ENCODE peak calls at places on chromosome 18, in nine cellular contexts. X, W, C, J, D, T, K, P and G are unnamed samples.
A peak's percentile ranks its signal among the peaks of the same experiment; 100 is the strongest.

GRCh38 chr18:50870138-50870845 is 8.6 kb upstream of the ME2 start:
- DNase-seq in X (peak; percentile 94), W (peak; percentile 75), C (no peak), J (peak; percentile 13), D (no peak), T (no peak), K (no peak), P (no peak), G (no peak)

GRCh38 chr18:7754725-7755181 is 187.6 kb downstream of the PTPRM start:
- DNase-seq in X (peak; percentile 52), W (peak; percentile 61), C (no peak), J (no peak), D (no peak), T (no peak), K (no peak), P (no peak), G (no peak)

GRCh38 chr18:13877133-13877532 is 38.2 kb downstream of the MC2R start:
- DNase-seq in X (no peak), W (no peak), C (no peak), J (no peak), D (no peak), T (no peak), K (no peak), P (no peak), G (no peak)

GRCh38 chr18:69588301-69588700 is 187.6 kb downstream of the DOK6 start:
- DNase-seq in X (no peak), W (peak; percentile 68), C (no peak), J (no peak), D (no peak), T (no peak), K (no peak), P (no peak), G (no peak)

GRCh38 chr18:78632111-78632541 is 347.5 kb upstream of the SALL3 start:
- DNase-seq in X (no peak), W (no peak), C (no peak), J (no peak), D (no peak), T (no peak), K (no peak), P (no peak), G (no peak)

GRCh38 chr18:63322908-63323634 is 3.5 kb upstream of the BCL2 start:
- DNase-seq in X (no peak), W (peak; percentile 94), C (peak; percentile 66), J (no peak), D (peak; percentile 77), T (peak; percentile 66), K (no peak), P (no peak), G (peak; percentile 74)

GRCh38 chr18:22171263-22171838 is 2.0 kb downstream of the GATA6 start:
- DNase-seq in X (no peak), W (peak; percentile 44), C (no peak), J (no peak), D (no peak), T (no peak), K (no peak), P (no peak), G (no peak)

GRCh38 chr18:12027046-12027445 is 45.7 kb downstream of the IMPA2 start:
- DNase-seq in X (no peak), W (no peak), C (no peak), J (no peak), D (no peak), T (no peak), K (no peak), P (no peak), G (no peak)

GRCh38 chr18:42861259-42861658 is 254.2 kb downstream of the RIT2 start:
- DNase-seq in X (no peak), W (no peak), C (no peak), J (no peak), D (no peak), T (no peak), K (no peak), P (no peak), G (no peak)